ENCODE peak calls at places on chromosomes 6 and 20, in six cellular contexts. I is GM13976, V is body of pancreas, Q is GM13977, Y is fibroblast of lung, T is Peyer's patch. H is an unnamed sample.
A peak's percentile ranks its signal among the peaks of the same experiment; 100 is the strongest.

GRCh38 chr20:20364016-20364746 is 3.7 kb upstream of the INSM1 start:
- DNase-seq in I (no peak), V (no peak), Q (no peak), Y (no peak), T (no peak), H (peak; percentile 43)

GRCh38 chr20:61817061-61817460 is 248.6 kb downstream of the TAF4 start:
- DNase-seq in I (no peak), V (no peak), Q (no peak), Y (no peak), T (no peak), H (no peak)

GRCh38 chr6:99613398-99613704 is 6.7 kb downstream of the PRDM13 start:
- DNase-seq in I (peak; percentile 81), V (peak; percentile 50), Q (peak; percentile 81), Y (peak; percentile 39), T (peak; percentile 58), H (peak; percentile 56)

GRCh38 chr6:135116566-135116965 is 61.9 kb upstream of the HBS1L start:
- DNase-seq in I (no peak), V (no peak), Q (no peak), Y (no peak), T (no peak), H (no peak)

GRCh38 chr20:21436186-21436585 is 38.9 kb upstream of the NKX2-4 start:
- DNase-seq in I (no peak), V (no peak), Q (no peak), Y (peak; percentile 23), T (no peak), H (no peak)

GRCh38 chr6:2730353-2730752 is 20.4 kb downstream of the MYLK4 start:
- DNase-seq in I (no peak), V (no peak), Q (no peak), Y (no peak), T (no peak), H (no peak)

GRCh38 chr20:4802023-4802422 is 80.3 kb downstream of the PRND start:
- DNase-seq in I (no peak), V (no peak), Q (no peak), Y (no peak), T (no peak), H (no peak)

GRCh38 chr6:52514514-52514913 is 62.3 kb downstream of the TRAM2 start:
- DNase-seq in I (no peak), V (no peak), Q (no peak), Y (peak; percentile 90), T (no peak), H (no peak)

GRCh38 chr20:25099580-25099979 is 17.6 kb upstream of the VSX1 start:
- DNase-seq in I (no peak), V (no peak), Q (no peak), Y (no peak), T (no peak), H (no peak)

GRCh38 chr20:54062812-54063280 is 7.5 kb downstream of the BCAS1 start:
- DNase-seq in I (peak; percentile 60), V (no peak), Q (peak; percentile 57), Y (peak; percentile 66), T (no peak), H (no peak)

GRCh38 chr6:118495639-118496296 is 52.3 kb upstream of the PLN start:
- DNase-seq in I (no peak), V (no peak), Q (no peak), Y (no peak), T (no peak), H (no peak)

GRCh38 chr20:38665094-38665493 is 59.2 kb upstream of the SLC32A1 start:
- DNase-seq in I (no peak), V (no peak), Q (no peak), Y (no peak), T (no peak), H (no peak)

DNA sequence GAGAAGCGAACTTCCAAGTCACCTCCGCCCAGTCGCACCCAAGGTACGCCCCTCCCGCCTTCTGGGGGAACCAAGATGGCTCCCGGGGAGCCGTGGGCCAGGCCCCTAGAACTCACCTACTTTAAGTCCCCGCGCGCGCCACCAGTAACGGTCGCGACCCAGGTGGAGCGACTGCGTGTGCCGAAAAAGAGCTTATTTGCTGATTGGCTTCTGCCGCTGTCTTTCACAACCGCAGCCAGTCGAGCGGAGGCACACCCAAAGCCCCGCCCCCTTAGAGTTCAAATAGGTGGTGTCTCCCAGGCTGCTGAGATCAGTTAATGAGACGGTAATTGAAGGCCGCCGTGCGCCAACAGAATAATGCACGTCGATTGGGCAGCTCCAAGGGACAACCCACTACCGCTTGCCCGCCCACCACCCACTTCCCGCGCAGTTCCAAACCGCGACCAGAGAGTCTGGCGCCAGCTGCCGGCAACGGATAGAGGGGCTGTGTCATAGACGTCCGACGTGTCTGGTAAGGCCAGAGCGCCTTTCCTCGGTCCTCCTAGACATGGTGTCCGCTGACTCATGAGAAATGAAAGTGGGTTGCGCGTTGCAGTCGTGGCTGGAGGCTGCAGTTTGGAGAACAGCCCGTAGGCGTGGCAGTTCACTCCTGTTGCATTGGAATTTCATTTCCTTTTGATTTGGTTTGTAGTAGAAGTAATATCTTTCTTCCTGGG is at the start of gene MDC1:
- DNase-seq in I (peak; percentile 95), V (peak; percentile 99), Q (peak; percentile 94), Y (peak; percentile 100), T (peak; percentile 100), H (peak; percentile 99)
- TF ChIP-seq CTCF in I (no peak), V (no peak), Q (peak; percentile 9), Y (no peak), T (peak; percentile 62), H (peak; percentile 52)

GRCh38 chr6:8499540-8499939 is 64.2 kb upstream of the SLC35B3 start:
- DNase-seq in I (no peak), V (no peak), Q (no peak), Y (peak; percentile 3), T (no peak), H (peak; percentile 26)
- TF ChIP-seq CTCF in I (no peak), V (no peak), Q (peak; percentile 11), Y (no peak), T (peak; percentile 18), H (peak; percentile 7)

GRCh38 chr6:106119526-106119925 is 33.4 kb downstream of the PRDM1 start:
- DNase-seq in I (no peak), V (no peak), Q (no peak), Y (no peak), T (no peak), H (peak; percentile 49)

GRCh38 chr6:106115231-106115630 is 29.1 kb downstream of the PRDM1 start:
- DNase-seq in I (no peak), V (no peak), Q (no peak), Y (no peak), T (no peak), H (no peak)

GRCh38 chr6:106118835-106119443 is 32.8 kb downstream of the PRDM1 start:
- DNase-seq in I (no peak), V (no peak), Q (no peak), Y (no peak), T (no peak), H (peak; percentile 9)

GRCh38 chr6:106116125-106116524 is 30.0 kb downstream of the PRDM1 start:
- DNase-seq in I (no peak), V (no peak), Q (no peak), Y (no peak), T (no peak), H (no peak)

GRCh38 chr6:106117579-106117978 is 31.4 kb downstream of the PRDM1 start:
- DNase-seq in I (peak; percentile 42), V (no peak), Q (no peak), Y (no peak), T (peak; percentile 80), H (no peak)
- TF ChIP-seq CTCF in I (no peak), V (no peak), Q (no peak), Y (no peak), T (no peak), H (no peak)

GRCh38 chr20:2088904-2089303 is 12.7 kb upstream of the STK35 start:
- DNase-seq in I (no peak), V (no peak), Q (no peak), Y (no peak), T (no peak), H (no peak)
- TF ChIP-seq CTCF in I (no peak), V (no peak), Q (no peak), Y (no peak), T (no peak), H (no peak)